ENCODE peak calls at places on chromosomes 2 and 18, in ten cellular contexts. L, A, X, W, U, D, I, R, J and C are unnamed samples.
A peak's percentile ranks its signal among the peaks of the same experiment; 100 is the strongest.

GRCh38 chr18:512957-513356 is 12.5 kb upstream of the COLEC12 start:
- DNase-seq in D (no peak), R (no peak), J (no peak), A (no peak), W (no peak), U (no peak), L (no peak), X (no peak), I (no peak), C (no peak)

GRCh38 chr18:3529077-3529476 is 79.1 kb downstream of the TGIF1 start:
- DNase-seq in U (no peak), D (no peak), J (no peak), R (no peak), L (no peak), A (no peak), W (no peak), X (no peak), I (no peak), C (no peak)

GRCh38 chr18:37385846-37386435 is 179.7 kb downstream of the CELF4 start:
- DNase-seq in I (peak; percentile 60), X (peak; percentile 51), L (peak; percentile 34), D (no peak), U (peak; percentile 37), R (no peak), W (peak; percentile 67), A (no peak), J (no peak), C (no peak)

GRCh38 chr2:27849558-27849957 is 40.6 kb downstream of the RBKS start:
- DNase-seq in X (peak; percentile 26), J (no peak), W (no peak), U (peak; percentile 53), L (no peak), D (no peak), A (no peak), I (no peak), R (no peak), C (no peak)

GRCh38 chr2:153145470-153145869 is 333.1 kb downstream of the RPRM start:
- DNase-seq in A (no peak), J (no peak), D (no peak), X (no peak), U (no peak), I (no peak), R (no peak), L (no peak), W (no peak), C (no peak)

GRCh38 chr18:58361212-58361611 is 267.7 kb downstream of the ALPK2 start:
- DNase-seq in X (peak; percentile 12), J (no peak), L (no peak), U (peak; percentile 27), R (no peak), W (no peak), A (no peak), I (no peak), D (no peak), C (no peak)

GRCh38 chr2:232336956-232337700 is 41.4 kb upstream of the ALPP start:
- DNase-seq in L (no peak), U (no peak), I (no peak), D (no peak), A (no peak), X (no peak), W (no peak), R (no peak), J (no peak), C (no peak)

GRCh38 chr2:218256612-218257350 is 4.0 kb upstream of the GPBAR1 start:
- DNase-seq in A (no peak), W (no peak), I (no peak), X (no peak), U (no peak), L (no peak), D (no peak), R (no peak), J (no peak), C (no peak)

GRCh38 chr2:142140434-142140845 is 9.6 kb upstream of the LRP1B start:
- DNase-seq in U (peak; percentile 9), R (no peak), L (peak; percentile 45), A (no peak), X (peak; percentile 58), D (no peak), W (no peak), J (no peak), I (peak; percentile 54), C (no peak)

GRCh38 chr18:50687491-50687890 is 127.6 kb downstream of the MAPK4 start:
- DNase-seq in I (no peak), U (no peak), J (no peak), D (peak; percentile 48), A (no peak), R (no peak), X (no peak), L (no peak), W (no peak), C (no peak)

GRCh38 chr18:79107886-79108285 is 38.7 kb downstream of the ATP9B start:
- DNase-seq in J (no peak), A (no peak), X (no peak), R (no peak), L (no peak), U (no peak), D (no peak), W (no peak), I (no peak), C (no peak)

GRCh38 chr2:218829868-218830451 is 1.6 kb downstream of the PRKAG3 start:
- DNase-seq in W (no peak), D (no peak), L (no peak), J (no peak), A (no peak), X (no peak), R (no peak), I (no peak), U (no peak), C (no peak)

GRCh38 chr18:74229005-74229404 is 62.8 kb downstream of the CYB5A start:
- DNase-seq in J (no peak), A (no peak), U (no peak), I (no peak), W (no peak), R (no peak), X (no peak), D (no peak), L (no peak), C (no peak)

GRCh38 chr2:110993557-110994231 is 127.0 kb upstream of the BCL2L11 start:
- DNase-seq in I (peak; percentile 17), R (no peak), X (no peak), U (no peak), A (no peak), L (peak; percentile 89), W (no peak), D (no peak), J (no peak), C (no peak)

GRCh38 chr2:112765251-112765650 is 842 bp upstream of the CKAP2L start:
- DNase-seq in D (no peak), U (no peak), L (no peak), I (no peak), W (no peak), A (no peak), X (no peak), R (no peak), J (no peak), C (no peak)

GRCh38 chr2:112758701-112759100 is 5.7 kb downstream of the CKAP2L start:
- DNase-seq in I (no peak), J (no peak), A (no peak), D (no peak), L (no peak), X (peak; percentile 50), W (no peak), U (no peak), R (peak; percentile 22), C (no peak)

GRCh38 chr2:112760149-112760548 is 4.3 kb downstream of the CKAP2L start:
- DNase-seq in D (no peak), J (no peak), A (no peak), W (no peak), X (no peak), R (no peak), U (no peak), L (no peak), I (no peak), C (no peak)

GRCh38 chr2:112764071-112765044 is at the start of gene CKAP2L:
- DNase-seq in R (peak; percentile 99), A (peak; percentile 85), I (peak; percentile 98), D (peak; percentile 98), J (peak; percentile 96), U (peak; percentile 98), L (peak; percentile 100), X (peak; percentile 99), W (peak; percentile 97), C (peak; percentile 92)

GRCh38 chr2:112762276-112762675 is 2.1 kb downstream of the CKAP2L start:
- DNase-seq in X (no peak), A (no peak), U (no peak), D (no peak), L (no peak), I (no peak), R (no peak), W (no peak), J (no peak), C (no peak)
- TF ChIP-seq CTCF in X (no peak), A (no peak), U (no peak), D (no peak), L (no peak), I (no peak), R (no peak), W (no peak), J (no peak), C (no peak)

GRCh38 chr2:56191617-56192016 is 7.8 kb downstream of the CCDC85A start:
- DNase-seq in R (no peak), D (peak; percentile 83), X (peak; percentile 57), I (peak; percentile 45), U (peak; percentile 4), J (peak; percentile 20), A (no peak), L (peak; percentile 34), W (no peak), C (no peak)
- TF ChIP-seq CTCF in R (peak; percentile 60), D (peak; percentile 84), X (peak; percentile 69), I (peak; percentile 50), U (peak; percentile 46), J (peak; percentile 43), A (peak; percentile 62), L (peak; percentile 41), W (peak; percentile 28), C (peak; percentile 59)

DNA sequence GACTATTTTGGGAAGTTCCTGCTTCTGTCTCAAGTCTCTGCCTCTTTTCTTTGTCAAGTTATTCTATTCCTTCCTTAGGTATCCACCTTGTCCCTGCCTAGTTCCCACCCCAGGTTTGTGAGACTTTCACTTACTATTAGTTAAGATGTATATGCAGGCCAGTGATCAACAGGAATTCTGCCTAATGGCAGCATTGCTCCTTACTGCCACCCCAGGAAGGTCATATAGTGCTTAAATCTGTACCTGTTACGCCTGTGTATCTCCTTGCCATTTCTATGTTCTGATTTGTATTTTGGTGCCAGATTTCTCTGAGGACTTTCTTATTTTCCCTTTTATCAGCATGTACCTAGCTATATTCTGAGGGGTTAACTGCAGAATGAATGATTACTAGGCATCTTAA is 746.0 kb upstream of the TMEFF2 start:
- DNase-seq in R (no peak), A (no peak), I (peak; percentile 8), D (no peak), W (no peak), X (no peak), L (no peak), U (no peak), J (no peak), C (no peak)
- TF ChIP-seq CTCF in R (no peak), A (no peak), I (no peak), D (peak; percentile 56), W (no peak), X (no peak), L (no peak), U (no peak), J (no peak), C (peak; percentile 10)

DNA sequence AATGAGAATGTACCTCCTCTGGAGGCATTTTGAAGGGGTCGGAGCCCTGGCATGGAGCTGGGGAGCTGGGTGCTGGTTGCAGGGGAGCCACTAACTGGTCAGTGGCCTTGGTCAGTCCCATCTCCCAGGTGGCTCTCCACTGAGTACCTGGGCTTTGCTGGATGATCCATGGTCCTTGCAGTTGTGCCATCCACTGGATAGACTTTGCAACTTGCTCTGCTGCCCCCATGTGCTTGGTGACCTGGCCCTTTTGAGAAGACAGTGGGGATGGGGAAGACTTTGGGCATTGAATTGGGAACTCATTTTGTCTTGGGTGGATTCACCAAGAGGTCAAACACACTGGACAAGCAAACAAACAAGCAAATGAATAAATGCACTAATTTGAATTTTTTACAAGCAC is 263.9 kb downstream of the MYCN start:
- DNase-seq in J (no peak), X (no peak), R (no peak), I (no peak), L (no peak), U (no peak), D (no peak), A (no peak), W (no peak), C (no peak)
- TF ChIP-seq CTCF in J (no peak), X (no peak), R (no peak), I (no peak), L (no peak), U (no peak), D (no peak), A (no peak), W (no peak), C (no peak)